ENCODE peak calls at places on chromosomes 12 and 14, in eight cellular contexts. One of them, this sample, is unnamed.
A peak's percentile ranks its signal among the peaks of the same experiment; 100 is the strongest.

GRCh38 chr14:63438065-63438757 is 105.0 kb downstream of the PPP2R5E start:
- DNase-seq in activated CD4-positive, alpha-beta T cell treated with anti-CD3 and anti-CD28 coated beads, Interleukin-2, amount 50 U/mL, for 1 hour: peak; percentile 7
- DNase-seq in KBM-7: peak; percentile 43
- DNase-seq in astrocyte of the spinal cord: peak; percentile 94
- DNase-seq in natural killer cell: no peak
- DNase-seq in PC-3: peak; percentile 98
- DNase-seq in dermis blood vessel endothelial cell: peak; percentile 92
- DNase-seq in NCI-H146: peak; percentile 42
- DNase-seq in this sample: peak; percentile 58

GRCh38 chr12:116544656-116545055 is 14.5 kb upstream of the MAP1LC3B2 start:
- DNase-seq in KBM-7: no peak
- DNase-seq in activated CD4-positive, alpha-beta T cell treated with anti-CD3 and anti-CD28 coated beads, Interleukin-2, amount 50 U/mL, for 1 hour: no peak
- DNase-seq in natural killer cell: no peak
- DNase-seq in PC-3: no peak
- DNase-seq in astrocyte of the spinal cord: no peak
- DNase-seq in NCI-H146: no peak
- DNase-seq in dermis blood vessel endothelial cell: no peak
- DNase-seq in this sample: no peak

GRCh38 chr12:106065506-106065905 is 73.2 kb downstream of the NUAK1 start:
- DNase-seq in dermis blood vessel endothelial cell: no peak
- DNase-seq in natural killer cell: no peak
- DNase-seq in astrocyte of the spinal cord: no peak
- DNase-seq in activated CD4-positive, alpha-beta T cell treated with anti-CD3 and anti-CD28 coated beads, Interleukin-2, amount 50 U/mL, for 1 hour: no peak
- DNase-seq in KBM-7: no peak
- DNase-seq in NCI-H146: no peak
- DNase-seq in PC-3: no peak
- DNase-seq in this sample: no peak

GRCh38 chr12:51913071-51914033 is 6.0 kb downstream of the ACVRL1 start:
- DNase-seq in KBM-7: no peak
- DNase-seq in dermis blood vessel endothelial cell: no peak
- DNase-seq in astrocyte of the spinal cord: no peak
- DNase-seq in NCI-H146: no peak
- DNase-seq in PC-3: no peak
- DNase-seq in activated CD4-positive, alpha-beta T cell treated with anti-CD3 and anti-CD28 coated beads, Interleukin-2, amount 50 U/mL, for 1 hour: no peak
- DNase-seq in natural killer cell: no peak
- DNase-seq in this sample: no peak

GRCh38 chr14:56004807-56005579 is 113.2 kb upstream of the PELI2 start:
- DNase-seq in dermis blood vessel endothelial cell: peak; percentile 11
- DNase-seq in astrocyte of the spinal cord: peak; percentile 85
- DNase-seq in natural killer cell: no peak
- DNase-seq in PC-3: no peak
- DNase-seq in NCI-H146: no peak
- DNase-seq in KBM-7: no peak
- DNase-seq in activated CD4-positive, alpha-beta T cell treated with anti-CD3 and anti-CD28 coated beads, Interleukin-2, amount 50 U/mL, for 1 hour: peak; percentile 2
- DNase-seq in this sample: no peak

GRCh38 chr14:76917759-76918175 is 91.6 kb downstream of the LRRC74A start:
- DNase-seq in KBM-7: no peak
- DNase-seq in PC-3: no peak
- DNase-seq in natural killer cell: no peak
- DNase-seq in dermis blood vessel endothelial cell: no peak
- DNase-seq in astrocyte of the spinal cord: peak; percentile 30
- DNase-seq in NCI-H146: no peak
- DNase-seq in activated CD4-positive, alpha-beta T cell treated with anti-CD3 and anti-CD28 coated beads, Interleukin-2, amount 50 U/mL, for 1 hour: no peak
- DNase-seq in this sample: no peak

GRCh38 chr12:108236366-108236765 is 102.7 kb downstream of the CMKLR1 start:
- DNase-seq in KBM-7: no peak
- DNase-seq in astrocyte of the spinal cord: no peak
- DNase-seq in NCI-H146: no peak
- DNase-seq in natural killer cell: no peak
- DNase-seq in PC-3: no peak
- DNase-seq in dermis blood vessel endothelial cell: no peak
- DNase-seq in activated CD4-positive, alpha-beta T cell treated with anti-CD3 and anti-CD28 coated beads, Interleukin-2, amount 50 U/mL, for 1 hour: no peak
- DNase-seq in this sample: no peak

GRCh38 chr12:6097384-6097783 is 27.1 kb downstream of the VWF start:
- DNase-seq in dermis blood vessel endothelial cell: peak; percentile 63
- DNase-seq in NCI-H146: no peak
- DNase-seq in PC-3: peak; percentile 75
- DNase-seq in KBM-7: no peak
- DNase-seq in natural killer cell: no peak
- DNase-seq in activated CD4-positive, alpha-beta T cell treated with anti-CD3 and anti-CD28 coated beads, Interleukin-2, amount 50 U/mL, for 1 hour: no peak
- DNase-seq in astrocyte of the spinal cord: peak; percentile 44
- DNase-seq in this sample: no peak

GRCh38 chr14:71576472-71576871 is 355.8 kb upstream of the RGS6 start:
- DNase-seq in PC-3: peak; percentile 50
- DNase-seq in astrocyte of the spinal cord: no peak
- DNase-seq in KBM-7: no peak
- DNase-seq in NCI-H146: no peak
- DNase-seq in dermis blood vessel endothelial cell: peak; percentile 35
- DNase-seq in activated CD4-positive, alpha-beta T cell treated with anti-CD3 and anti-CD28 coated beads, Interleukin-2, amount 50 U/mL, for 1 hour: no peak
- DNase-seq in natural killer cell: no peak
- DNase-seq in this sample: no peak

GRCh38 chr14:93496856-93497255 is 66.1 kb downstream of the UNC79 start:
- DNase-seq in astrocyte of the spinal cord: no peak
- DNase-seq in natural killer cell: no peak
- DNase-seq in dermis blood vessel endothelial cell: no peak
- DNase-seq in NCI-H146: no peak
- DNase-seq in PC-3: peak; percentile 35
- DNase-seq in activated CD4-positive, alpha-beta T cell treated with anti-CD3 and anti-CD28 coated beads, Interleukin-2, amount 50 U/mL, for 1 hour: no peak
- DNase-seq in KBM-7: no peak
- DNase-seq in this sample: no peak

GRCh38 chr14:50363734-50364113 is 33.0 kb downstream of the CDKL1 start:
- DNase-seq in NCI-H146: no peak
- DNase-seq in PC-3: no peak
- DNase-seq in KBM-7: peak; percentile 92
- DNase-seq in activated CD4-positive, alpha-beta T cell treated with anti-CD3 and anti-CD28 coated beads, Interleukin-2, amount 50 U/mL, for 1 hour: peak; percentile 18
- DNase-seq in astrocyte of the spinal cord: no peak
- DNase-seq in dermis blood vessel endothelial cell: peak; percentile 52
- DNase-seq in natural killer cell: peak; percentile 30
- DNase-seq in this sample: peak; percentile 31

GRCh38 chr14:72822946-72823611 is 70.8 kb downstream of the DPF3 start:
- DNase-seq in dermis blood vessel endothelial cell: no peak
- DNase-seq in astrocyte of the spinal cord: no peak
- DNase-seq in natural killer cell: no peak
- DNase-seq in PC-3: no peak
- DNase-seq in NCI-H146: no peak
- DNase-seq in KBM-7: no peak
- DNase-seq in activated CD4-positive, alpha-beta T cell treated with anti-CD3 and anti-CD28 coated beads, Interleukin-2, amount 50 U/mL, for 1 hour: no peak
- DNase-seq in this sample: no peak

GRCh38 chr14:99118046-99118721 is 153.8 kb downstream of the BCL11B start:
- DNase-seq in KBM-7: no peak
- DNase-seq in activated CD4-positive, alpha-beta T cell treated with anti-CD3 and anti-CD28 coated beads, Interleukin-2, amount 50 U/mL, for 1 hour: no peak
- DNase-seq in natural killer cell: no peak
- DNase-seq in astrocyte of the spinal cord: no peak
- DNase-seq in dermis blood vessel endothelial cell: no peak
- DNase-seq in NCI-H146: no peak
- DNase-seq in PC-3: no peak
- DNase-seq in this sample: peak; percentile 3

GRCh38 chr12:6950944-6951540 is at the start of gene PTPN6:
- DNase-seq in astrocyte of the spinal cord: no peak
- DNase-seq in PC-3: no peak
- DNase-seq in activated CD4-positive, alpha-beta T cell treated with anti-CD3 and anti-CD28 coated beads, Interleukin-2, amount 50 U/mL, for 1 hour: peak; percentile 46
- DNase-seq in dermis blood vessel endothelial cell: no peak
- DNase-seq in natural killer cell: no peak
- DNase-seq in NCI-H146: no peak
- DNase-seq in KBM-7: peak; percentile 84
- DNase-seq in this sample: peak; percentile 89

GRCh38 chr12:19971396-19971802 is 396.9 kb upstream of the PDE3A start:
- DNase-seq in NCI-H146: peak; percentile 90
- DNase-seq in KBM-7: no peak
- DNase-seq in dermis blood vessel endothelial cell: no peak
- DNase-seq in PC-3: no peak
- DNase-seq in natural killer cell: no peak
- DNase-seq in astrocyte of the spinal cord: peak; percentile 91
- DNase-seq in activated CD4-positive, alpha-beta T cell treated with anti-CD3 and anti-CD28 coated beads, Interleukin-2, amount 50 U/mL, for 1 hour: no peak
- DNase-seq in this sample: no peak

GRCh38 chr14:95365401-95365800 is 45.7 kb upstream of the CLMN start:
- DNase-seq in astrocyte of the spinal cord: no peak
- DNase-seq in NCI-H146: no peak
- DNase-seq in PC-3: no peak
- DNase-seq in KBM-7: no peak
- DNase-seq in activated CD4-positive, alpha-beta T cell treated with anti-CD3 and anti-CD28 coated beads, Interleukin-2, amount 50 U/mL, for 1 hour: no peak
- DNase-seq in dermis blood vessel endothelial cell: no peak
- DNase-seq in natural killer cell: no peak
- DNase-seq in this sample: no peak

GRCh38 chr14:102490456-102490855 is 19.1 kb downstream of the ANKRD9 start:
- DNase-seq in NCI-H146: no peak
- DNase-seq in PC-3: no peak
- DNase-seq in activated CD4-positive, alpha-beta T cell treated with anti-CD3 and anti-CD28 coated beads, Interleukin-2, amount 50 U/mL, for 1 hour: no peak
- DNase-seq in astrocyte of the spinal cord: no peak
- DNase-seq in natural killer cell: no peak
- DNase-seq in dermis blood vessel endothelial cell: no peak
- DNase-seq in KBM-7: no peak
- DNase-seq in this sample: no peak

GRCh38 chr14:66979083-66979974 is 209.9 kb upstream of the GARIN2 start:
- DNase-seq in NCI-H146: no peak
- DNase-seq in KBM-7: no peak
- DNase-seq in astrocyte of the spinal cord: no peak
- DNase-seq in activated CD4-positive, alpha-beta T cell treated with anti-CD3 and anti-CD28 coated beads, Interleukin-2, amount 50 U/mL, for 1 hour: no peak
- DNase-seq in natural killer cell: no peak
- DNase-seq in dermis blood vessel endothelial cell: no peak
- DNase-seq in PC-3: no peak
- DNase-seq in this sample: no peak

GRCh38 chr12:57473392-57473791 is 6.3 kb downstream of the ARHGAP9 start:
- DNase-seq in NCI-H146: no peak
- DNase-seq in natural killer cell: no peak
- DNase-seq in activated CD4-positive, alpha-beta T cell treated with anti-CD3 and anti-CD28 coated beads, Interleukin-2, amount 50 U/mL, for 1 hour: no peak
- DNase-seq in dermis blood vessel endothelial cell: no peak
- DNase-seq in PC-3: no peak
- DNase-seq in KBM-7: no peak
- DNase-seq in astrocyte of the spinal cord: no peak
- DNase-seq in this sample: no peak

GRCh38 chr12:107468976-107469375 is 216.6 kb upstream of the PWP1 start:
- DNase-seq in natural killer cell: no peak
- DNase-seq in PC-3: no peak
- DNase-seq in NCI-H146: no peak
- DNase-seq in astrocyte of the spinal cord: no peak
- DNase-seq in dermis blood vessel endothelial cell: no peak
- DNase-seq in activated CD4-positive, alpha-beta T cell treated with anti-CD3 and anti-CD28 coated beads, Interleukin-2, amount 50 U/mL, for 1 hour: no peak
- DNase-seq in KBM-7: no peak
- DNase-seq in this sample: no peak

GRCh38 chr14:99821519-99822165 is 28.4 kb downstream of the EML1 start:
- DNase-seq in dermis blood vessel endothelial cell: no peak
- DNase-seq in activated CD4-positive, alpha-beta T cell treated with anti-CD3 and anti-CD28 coated beads, Interleukin-2, amount 50 U/mL, for 1 hour: no peak
- DNase-seq in astrocyte of the spinal cord: peak; percentile 84
- DNase-seq in natural killer cell: no peak
- DNase-seq in KBM-7: peak; percentile 66
- DNase-seq in PC-3: peak; percentile 71
- DNase-seq in NCI-H146: no peak
- DNase-seq in this sample: no peak

GRCh38 chr12:51826881-51827280 is 21.6 kb downstream of the FIGNL2 start:
- DNase-seq in dermis blood vessel endothelial cell: no peak
- DNase-seq in natural killer cell: no peak
- DNase-seq in NCI-H146: no peak
- DNase-seq in activated CD4-positive, alpha-beta T cell treated with anti-CD3 and anti-CD28 coated beads, Interleukin-2, amount 50 U/mL, for 1 hour: no peak
- DNase-seq in astrocyte of the spinal cord: no peak
- DNase-seq in KBM-7: no peak
- DNase-seq in PC-3: no peak
- DNase-seq in this sample: no peak

GRCh38 chr14:51978566-51979398 is 10.6 kb upstream of the RTRAF start:
- DNase-seq in dermis blood vessel endothelial cell: peak; percentile 89
- DNase-seq in activated CD4-positive, alpha-beta T cell treated with anti-CD3 and anti-CD28 coated beads, Interleukin-2, amount 50 U/mL, for 1 hour: peak; percentile 81
- DNase-seq in KBM-7: peak; percentile 82
- DNase-seq in natural killer cell: peak; percentile 79
- DNase-seq in NCI-H146: peak; percentile 76
- DNase-seq in PC-3: peak; percentile 93
- DNase-seq in astrocyte of the spinal cord: peak; percentile 78
- DNase-seq in this sample: peak; percentile 79

GRCh38 chr12:30732954-30733637 is 21.7 kb downstream of the CAPRIN2 start:
- DNase-seq in NCI-H146: no peak
- DNase-seq in activated CD4-positive, alpha-beta T cell treated with anti-CD3 and anti-CD28 coated beads, Interleukin-2, amount 50 U/mL, for 1 hour: no peak
- DNase-seq in natural killer cell: no peak
- DNase-seq in dermis blood vessel endothelial cell: no peak
- DNase-seq in KBM-7: no peak
- DNase-seq in PC-3: no peak
- DNase-seq in astrocyte of the spinal cord: no peak
- DNase-seq in this sample: no peak

GRCh38 chr12:106044773-106045172 is 94.0 kb downstream of the NUAK1 start:
- DNase-seq in astrocyte of the spinal cord: peak; percentile 24
- DNase-seq in KBM-7: no peak
- DNase-seq in PC-3: no peak
- DNase-seq in activated CD4-positive, alpha-beta T cell treated with anti-CD3 and anti-CD28 coated beads, Interleukin-2, amount 50 U/mL, for 1 hour: no peak
- DNase-seq in natural killer cell: no peak
- DNase-seq in NCI-H146: no peak
- DNase-seq in dermis blood vessel endothelial cell: no peak
- DNase-seq in this sample: no peak

GRCh38 chr14:61360796-61361526 is 39.6 kb downstream of the PRKCH start:
- DNase-seq in PC-3: peak; percentile 18
- DNase-seq in activated CD4-positive, alpha-beta T cell treated with anti-CD3 and anti-CD28 coated beads, Interleukin-2, amount 50 U/mL, for 1 hour: no peak
- DNase-seq in natural killer cell: no peak
- DNase-seq in astrocyte of the spinal cord: no peak
- DNase-seq in dermis blood vessel endothelial cell: no peak
- DNase-seq in NCI-H146: no peak
- DNase-seq in KBM-7: no peak
- DNase-seq in this sample: no peak

GRCh38 chr12:124484526-124484953 is 82.9 kb downstream of the NCOR2 start:
- DNase-seq in astrocyte of the spinal cord: no peak
- DNase-seq in PC-3: no peak
- DNase-seq in activated CD4-positive, alpha-beta T cell treated with anti-CD3 and anti-CD28 coated beads, Interleukin-2, amount 50 U/mL, for 1 hour: no peak
- DNase-seq in natural killer cell: no peak
- DNase-seq in dermis blood vessel endothelial cell: no peak
- DNase-seq in KBM-7: peak; percentile 60
- DNase-seq in NCI-H146: no peak
- DNase-seq in this sample: no peak

GRCh38 chr14:39228509-39229221 is 5.0 kb upstream of the MIA2 start:
- DNase-seq in KBM-7: no peak
- DNase-seq in activated CD4-positive, alpha-beta T cell treated with anti-CD3 and anti-CD28 coated beads, Interleukin-2, amount 50 U/mL, for 1 hour: no peak
- DNase-seq in natural killer cell: peak; percentile 23
- DNase-seq in NCI-H146: no peak
- DNase-seq in astrocyte of the spinal cord: no peak
- DNase-seq in PC-3: no peak
- DNase-seq in dermis blood vessel endothelial cell: no peak
- DNase-seq in this sample: no peak

GRCh38 chr14:23984891-23985607 is 3.7 kb upstream of the DHRS4L2 start:
- DNase-seq in astrocyte of the spinal cord: peak; percentile 26
- DNase-seq in NCI-H146: no peak
- DNase-seq in KBM-7: no peak
- DNase-seq in activated CD4-positive, alpha-beta T cell treated with anti-CD3 and anti-CD28 coated beads, Interleukin-2, amount 50 U/mL, for 1 hour: no peak
- DNase-seq in PC-3: peak; percentile 48
- DNase-seq in natural killer cell: no peak
- DNase-seq in dermis blood vessel endothelial cell: no peak
- DNase-seq in this sample: no peak

GRCh38 chr14:104425763-104426691 is 153.5 kb upstream of the C14orf180 start:
- DNase-seq in astrocyte of the spinal cord: no peak
- DNase-seq in KBM-7: no peak
- DNase-seq in natural killer cell: no peak
- DNase-seq in dermis blood vessel endothelial cell: no peak
- DNase-seq in activated CD4-positive, alpha-beta T cell treated with anti-CD3 and anti-CD28 coated beads, Interleukin-2, amount 50 U/mL, for 1 hour: no peak
- DNase-seq in PC-3: no peak
- DNase-seq in NCI-H146: no peak
- DNase-seq in this sample: peak; percentile 59

GRCh38 chr12:55730447-55730820 is 1.6 kb upstream of the CD63 start:
- DNase-seq in KBM-7: no peak
- DNase-seq in activated CD4-positive, alpha-beta T cell treated with anti-CD3 and anti-CD28 coated beads, Interleukin-2, amount 50 U/mL, for 1 hour: no peak
- DNase-seq in astrocyte of the spinal cord: no peak
- DNase-seq in dermis blood vessel endothelial cell: no peak
- DNase-seq in NCI-H146: no peak
- DNase-seq in natural killer cell: no peak
- DNase-seq in PC-3: no peak
- DNase-seq in this sample: no peak

GRCh38 chr12:95195122-95195521 is 22.1 kb downstream of the FGD6 start:
- DNase-seq in natural killer cell: no peak
- DNase-seq in PC-3: peak; percentile 35
- DNase-seq in activated CD4-positive, alpha-beta T cell treated with anti-CD3 and anti-CD28 coated beads, Interleukin-2, amount 50 U/mL, for 1 hour: no peak
- DNase-seq in KBM-7: no peak
- DNase-seq in NCI-H146: no peak
- DNase-seq in dermis blood vessel endothelial cell: no peak
- DNase-seq in astrocyte of the spinal cord: no peak
- DNase-seq in this sample: no peak

GRCh38 chr12:41185946-41186345 is 2.2 kb upstream of the PDZRN4 start:
- DNase-seq in KBM-7: no peak
- DNase-seq in NCI-H146: no peak
- DNase-seq in PC-3: no peak
- DNase-seq in astrocyte of the spinal cord: no peak
- DNase-seq in natural killer cell: no peak
- DNase-seq in dermis blood vessel endothelial cell: no peak
- DNase-seq in activated CD4-positive, alpha-beta T cell treated with anti-CD3 and anti-CD28 coated beads, Interleukin-2, amount 50 U/mL, for 1 hour: no peak
- DNase-seq in this sample: no peak

GRCh38 chr12:46365951-46366379 is 6.6 kb downstream of the SLC38A2 start:
- DNase-seq in astrocyte of the spinal cord: peak; percentile 28
- DNase-seq in activated CD4-positive, alpha-beta T cell treated with anti-CD3 and anti-CD28 coated beads, Interleukin-2, amount 50 U/mL, for 1 hour: no peak
- DNase-seq in NCI-H146: no peak
- DNase-seq in PC-3: peak; percentile 53
- DNase-seq in dermis blood vessel endothelial cell: no peak
- DNase-seq in KBM-7: no peak
- DNase-seq in natural killer cell: no peak
- DNase-seq in this sample: no peak